ENCODE peak calls at places on chromosomes 2 and 18, in four cellular contexts. G is K562, A is HepG2, P is GM12878. I is an unnamed sample.

GRCh38 chr2:73112026-73112912 is 479 bp downstream of the RAB11FIP5 start:
- DNase-seq in P (no peak), G (peak; percentile 50), A (peak; percentile 22), I (peak; percentile 58)

GRCh38 chr2:207226243-207226642 is 60.5 kb upstream of the KLF7 start:
- DNase-seq in P (no peak), A (no peak), G (no peak), I (no peak)

GRCh38 chr2:128803222-128803621 is 484.6 kb upstream of the HS6ST1 start:
- DNase-seq in A (no peak), G (no peak), P (no peak), I (no peak)

GRCh38 chr2:200985806-200986205 is 22.3 kb upstream of the ORC2 start:
- DNase-seq in G (no peak), P (no peak), A (no peak), I (no peak)

GRCh38 chr2:44793322-44793870 is 148.1 kb upstream of the SIX3 start:
- DNase-seq in A (no peak), P (no peak), G (no peak), I (peak; percentile 55)

GRCh38 chr2:162058973-162059668 is 14.9 kb downstream of the DPP4 start:
- DNase-seq in A (no peak), G (no peak), P (peak; percentile 84), I (no peak)

GRCh38 chr2:43075054-43075593 is 151.3 kb downstream of the ZFP36L2 start:
- DNase-seq in A (peak; percentile 76), P (no peak), G (no peak), I (no peak)

GRCh38 chr2:111182740-111183139 is 62.0 kb downstream of the BCL2L11 start:
- DNase-seq in P (no peak), G (no peak), A (no peak), I (no peak)

GRCh38 chr18:11885278-11885991 is 22.7 kb downstream of the MPPE1 start:
- DNase-seq in G (no peak), P (no peak), A (peak; percentile 73), I (no peak)

GRCh38 chr2:217685255-217685605 is 317.6 kb downstream of the TNS1 start:
- DNase-seq in P (no peak), A (peak; percentile 65), G (no peak), I (peak; percentile 21)

GRCh38 chr2:210502997-210503621 is 26.6 kb upstream of the LANCL1 start:
- DNase-seq in G (peak; percentile 33), P (no peak), A (peak; percentile 47), I (peak; percentile 47)

GRCh38 chr18:48627216-48627615 is 88.4 kb downstream of the CTIF start:
- DNase-seq in G (no peak), P (no peak), A (no peak), I (no peak)

GRCh38 chr2:100928235-100928634 is 73.9 kb upstream of the RPL31 start:
- DNase-seq in G (no peak), A (no peak), P (no peak), I (no peak)

GRCh38 chr2:220154243-220154642 is 526.8 kb downstream of the SLC4A3 start:
- DNase-seq in P (no peak), G (no peak), A (no peak), I (no peak)

GRCh38 chr2:241860184-241861078 is 1.7 kb upstream of the PDCD1 start:
- DNase-seq in G (peak; percentile 8), P (no peak), A (no peak), I (no peak)

GRCh38 chr2:9748586-9748985 is 94.7 kb upstream of the TAF1B start:
- DNase-seq in G (no peak), A (no peak), P (no peak), I (no peak)

GRCh38 chr18:63829886-63830285 is 54.7 kb downstream of the SERPINB7 start:
- DNase-seq in G (no peak), P (no peak), A (no peak), I (no peak)

GRCh38 chr2:217563081-217563480 is 439.7 kb downstream of the TNS1 start:
- DNase-seq in P (no peak), G (no peak), A (no peak), I (no peak)

GRCh38 chr2:188725981-188726380 is 248.2 kb upstream of the COL3A1 start:
- DNase-seq in G (no peak), A (no peak), P (no peak), I (no peak)

GRCh38 chr18:74567805-74568204 is 29.9 kb upstream of the ZNF407 start:
- DNase-seq in A (no peak), G (no peak), P (no peak), I (peak; percentile 18)

GRCh38 chr18:13608791-13609552 is 117.4 kb downstream of the FAM210A start:
- DNase-seq in P (no peak), G (no peak), A (no peak), I (no peak)

GRCh38 chr2:110770696-110771425 is 38.5 kb downstream of the ACOXL start:
- DNase-seq in A (no peak), G (no peak), P (no peak), I (no peak)

GRCh38 chr2:118826093-118826492 is 21.4 kb downstream of the EN1 start:
- DNase-seq in P (no peak), G (no peak), A (no peak), I (no peak)

GRCh38 chr2:237917696-237918374 is 49.0 kb upstream of the UBE2F start:
- DNase-seq in G (no peak), A (no peak), P (no peak), I (no peak)

GRCh38 chr2:237921967-237922492 is 44.8 kb upstream of the UBE2F start:
- DNase-seq in P (no peak), A (no peak), G (no peak), I (no peak)

GRCh38 chr2:237922641-237923361 is 44.0 kb upstream of the UBE2F start:
- DNase-seq in P (no peak), G (no peak), A (no peak), I (no peak)

GRCh38 chr2:237920673-237921072 is 46.1 kb upstream of the UBE2F start:
- DNase-seq in G (no peak), A (no peak), P (no peak), I (no peak)

GRCh38 chr2:237919593-237919992 is 47.2 kb upstream of the UBE2F start:
- DNase-seq in A (no peak), G (no peak), P (no peak), I (no peak)
- TF ChIP-seq ATF2 in A (no peak), G (no peak), P (no peak), I (no peak)

GRCh38 chr2:11781624-11782023 is 35.2 kb downstream of the LPIN1 start:
- DNase-seq in A (no peak), P (no peak), G (no peak), I (no peak)
- TF ChIP-seq ESRRA in A (no peak), P (no peak), G (no peak), I (no peak)

DNA sequence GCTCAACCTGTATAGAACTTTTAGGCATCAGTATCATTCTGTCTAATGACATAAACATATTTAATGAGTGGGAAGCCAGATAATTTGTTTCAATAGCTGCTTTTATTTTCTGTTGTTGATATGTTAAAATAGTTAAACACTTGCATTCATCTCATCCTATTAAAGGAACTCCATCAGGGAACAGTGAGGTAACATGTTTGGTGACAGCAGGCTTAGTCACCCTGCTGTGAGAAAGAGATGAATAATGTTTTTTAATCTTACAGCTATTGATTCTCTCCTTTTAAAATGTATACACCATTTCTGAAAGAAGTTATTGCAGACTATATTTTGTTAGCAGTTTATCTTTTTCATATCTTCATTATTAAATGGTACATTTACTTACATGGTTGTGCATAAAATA is 123.3 kb upstream of the CWC22 start:
- DNase-seq in G (no peak), P (no peak), A (no peak), I (no peak)
- TF ChIP-seq ATF2 in G (no peak), P (no peak), A (no peak), I (no peak)

GRCh38 chr2:26812731-26813130 is 26.9 kb downstream of the CENPA start:
- DNase-seq in A (no peak), G (no peak), P (no peak), I (no peak)

GRCh38 chr2:26818255-26818654 is 29.7 kb upstream of the DPYSL5 start:
- DNase-seq in G (no peak), A (no peak), P (no peak), I (no peak)

GRCh38 chr2:26818972-26819371 is 29.0 kb upstream of the DPYSL5 start:
- DNase-seq in A (no peak), G (no peak), P (no peak), I (no peak)

GRCh38 chr2:26820932-26821331 is 27.0 kb upstream of the DPYSL5 start:
- DNase-seq in G (no peak), P (no peak), A (no peak), I (no peak)

GRCh38 chr2:26816893-26817292 is 31.0 kb downstream of the CENPA start:
- DNase-seq in A (no peak), G (peak; percentile 23), P (no peak), I (peak; percentile 55)
- TF ChIP-seq ESRRA in A (no peak), G (no peak), P (no peak), I (no peak)